ENCODE peak calls at places on chromosomes 7 and 10, in seven cellular contexts. R, A, M, Y, S, U and J are unnamed samples.

GRCh38 chr7:154591544-154591943 is 411.4 kb downstream of the PAXIP1 start:
- DNase-seq in R (no peak), A (peak; percentile 50), M (no peak), Y (peak; percentile 20), S (no peak), U (no peak), J (no peak)

GRCh38 chr7:135659159-135659837 is 3.0 kb upstream of the STMP1 start:
- DNase-seq in R (no peak), A (no peak), M (no peak), Y (no peak), S (no peak), U (no peak), J (no peak)

GRCh38 chr10:14186245-14186644 is 144.5 kb downstream of the FRMD4A start:
- DNase-seq in R (no peak), A (no peak), M (no peak), Y (no peak), S (no peak), U (no peak), J (no peak)

GRCh38 chr10:4704034-4704545 is 121.9 kb upstream of the AKR1E2 start:
- DNase-seq in R (no peak), A (no peak), M (peak; percentile 18), Y (peak; percentile 61), S (no peak), U (no peak), J (no peak)

GRCh38 chr10:45433716-45434469 is 59.9 kb downstream of the ALOX5 start:
- DNase-seq in R (no peak), A (no peak), M (no peak), Y (no peak), S (no peak), U (no peak), J (no peak)

GRCh38 chr7:127895814-127896280 is 135.4 kb downstream of the LRRC4 start:
- DNase-seq in R (no peak), A (no peak), M (no peak), Y (no peak), S (no peak), U (no peak), J (no peak)

GRCh38 chr7:26078437-26079362 is 73.3 kb upstream of the NFE2L3 start:
- DNase-seq in R (peak; percentile 41), A (peak; percentile 66), M (peak; percentile 78), Y (peak; percentile 35), S (peak; percentile 72), U (peak; percentile 90), J (no peak)

GRCh38 chr10:90862908-90863514 is 5.2 kb upstream of the HTR7 start:
- DNase-seq in R (no peak), A (no peak), M (peak; percentile 28), Y (no peak), S (no peak), U (no peak), J (no peak)

GRCh38 chr10:86300399-86300925 is 66.1 kb downstream of the GRID1 start:
- DNase-seq in R (no peak), A (no peak), M (no peak), Y (no peak), S (no peak), U (peak; percentile 11), J (peak; percentile 34)

GRCh38 chr10:97435211-97435610 is 9.2 kb downstream of the PGAM1 start:
- DNase-seq in R (no peak), A (no peak), M (no peak), Y (no peak), S (no peak), U (no peak), J (no peak)

GRCh38 chr10:5581670-5582566 is 57.2 kb downstream of the CALML3 start:
- DNase-seq in R (no peak), A (no peak), M (no peak), Y (no peak), S (peak; percentile 38), U (no peak), J (no peak)

GRCh38 chr10:131997366-131998049 is 15.8 kb upstream of the BNIP3 start:
- DNase-seq in R (peak; percentile 73), A (peak; percentile 91), M (peak; percentile 28), Y (peak; percentile 37), S (peak; percentile 87), U (peak; percentile 58), J (no peak)

GRCh38 chr7:28442540-28443420 is 30.5 kb downstream of the CREB5 start:
- DNase-seq in R (no peak), A (no peak), M (no peak), Y (no peak), S (no peak), U (no peak), J (no peak)

GRCh38 chr7:39465055-39465929 is 100.9 kb upstream of the YAE1 start:
- DNase-seq in R (peak; percentile 28), A (no peak), M (peak; percentile 39), Y (peak; percentile 21), S (no peak), U (peak; percentile 62), J (no peak)

GRCh38 chr10:104252349-104252748 is 2.3 kb upstream of the GSTO1 start:
- DNase-seq in R (no peak), A (no peak), M (no peak), Y (no peak), S (no peak), U (no peak), J (no peak)

GRCh38 chr7:47460251-47460989 is 121.5 kb downstream of the TNS3 start:
- DNase-seq in R (no peak), A (no peak), M (no peak), Y (no peak), S (peak; percentile 62), U (no peak), J (no peak)

GRCh38 chr7:265998-266850 is 23.7 kb upstream of the FOXL3 start:
- DNase-seq in R (no peak), A (peak; percentile 49), M (no peak), Y (no peak), S (no peak), U (no peak), J (no peak)

GRCh38 chr7:50307368-50308012 is 3.0 kb downstream of the IKZF1 start:
- DNase-seq in R (no peak), A (no peak), M (no peak), Y (no peak), S (no peak), U (no peak), J (no peak)

GRCh38 chr10:18608581-18608980 is 42.8 kb downstream of the NSUN6 start:
- DNase-seq in R (no peak), A (no peak), M (no peak), Y (no peak), S (no peak), U (no peak), J (no peak)

GRCh38 chr7:112495820-112496462 is 15.2 kb downstream of the LSMEM1 start:
- DNase-seq in R (peak; percentile 37), A (peak; percentile 55), M (peak; percentile 45), Y (peak; percentile 52), S (no peak), U (peak; percentile 60), J (no peak)

GRCh38 chr10:87850742-87851205 is 12.6 kb downstream of the KLLN start:
- DNase-seq in R (peak; percentile 61), A (peak; percentile 65), M (peak; percentile 63), Y (peak; percentile 67), S (peak; percentile 68), U (peak; percentile 80), J (no peak)

GRCh38 chr10:69728335-69728861 is 73.3 kb upstream of the COL13A1 start:
- DNase-seq in R (no peak), A (no peak), M (no peak), Y (no peak), S (no peak), U (peak; percentile 66), J (no peak)

GRCh38 chr10:124450010-124450782 is at the start of gene NKX1-2:
- DNase-seq in R (no peak), A (no peak), M (no peak), Y (no peak), S (no peak), U (peak; percentile 90), J (no peak)

GRCh38 chr7:25031007-25031406 is 51.0 kb upstream of the OSBPL3 start:
- DNase-seq in R (no peak), A (no peak), M (no peak), Y (no peak), S (no peak), U (no peak), J (no peak)

GRCh38 chr10:31709028-31709427 is 219.6 kb downstream of the ARHGAP12 start:
- DNase-seq in R (no peak), A (peak; percentile 60), M (no peak), Y (no peak), S (no peak), U (no peak), J (no peak)
- TF ChIP-seq CTCF in R (peak; percentile 21), A (peak; percentile 52), M (no peak), Y (peak; percentile 60), S (no peak), U (peak; percentile 39), J (peak; percentile 42)

GRCh38 chr10:73246783-73247508 is at the start of gene DNAJC9:
- DNase-seq in R (peak; percentile 98), A (peak; percentile 98), M (peak; percentile 91), Y (peak; percentile 95), S (peak; percentile 98), U (peak; percentile 96), J (peak; percentile 98)
- TF ChIP-seq CTCF in R (peak; percentile 7), A (no peak), M (peak; percentile 13), Y (no peak), S (no peak), U (peak; percentile 13), J (no peak)

DNA sequence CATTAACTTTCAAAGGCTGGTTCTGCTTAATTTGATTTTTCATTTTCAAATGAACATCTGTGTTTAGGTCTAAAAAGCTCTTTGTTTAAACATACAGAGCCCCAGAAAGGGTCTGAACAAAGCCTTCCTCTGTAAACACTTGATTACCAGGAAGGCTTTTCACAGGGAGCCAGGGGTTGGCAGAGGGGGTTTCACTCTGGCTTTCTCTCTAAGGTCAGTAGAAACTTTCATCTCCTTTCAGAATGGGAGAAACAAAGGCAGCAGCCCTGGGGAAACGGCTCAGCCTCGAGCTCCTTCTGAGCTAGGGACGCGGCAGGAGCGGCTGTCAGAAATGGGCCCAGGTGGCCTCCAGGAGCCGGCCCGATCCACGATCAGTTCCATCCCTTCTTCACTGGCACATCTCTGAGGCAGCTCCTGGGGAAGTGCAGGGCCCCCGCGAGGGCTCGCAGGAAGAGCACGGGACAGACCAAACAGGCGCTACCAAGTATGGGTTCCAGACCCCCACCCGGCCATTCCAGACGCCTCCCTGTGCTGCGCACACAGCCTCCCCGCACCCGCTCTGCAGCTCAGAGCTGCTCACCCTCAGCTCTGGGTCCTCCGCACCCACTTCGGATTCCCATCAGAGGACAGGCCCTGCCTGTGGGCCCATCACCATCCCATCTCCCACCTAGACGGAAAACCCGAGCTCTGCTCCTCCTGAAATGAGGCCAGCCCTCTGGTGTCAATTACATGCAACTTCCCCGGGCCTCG is 124.1 kb downstream of the MAD1L1 start:
- DNase-seq in R (no peak), A (no peak), M (no peak), Y (no peak), S (no peak), U (no peak), J (no peak)
- TF ChIP-seq CTCF in R (no peak), A (no peak), M (no peak), Y (no peak), S (no peak), U (no peak), J (no peak)

DNA sequence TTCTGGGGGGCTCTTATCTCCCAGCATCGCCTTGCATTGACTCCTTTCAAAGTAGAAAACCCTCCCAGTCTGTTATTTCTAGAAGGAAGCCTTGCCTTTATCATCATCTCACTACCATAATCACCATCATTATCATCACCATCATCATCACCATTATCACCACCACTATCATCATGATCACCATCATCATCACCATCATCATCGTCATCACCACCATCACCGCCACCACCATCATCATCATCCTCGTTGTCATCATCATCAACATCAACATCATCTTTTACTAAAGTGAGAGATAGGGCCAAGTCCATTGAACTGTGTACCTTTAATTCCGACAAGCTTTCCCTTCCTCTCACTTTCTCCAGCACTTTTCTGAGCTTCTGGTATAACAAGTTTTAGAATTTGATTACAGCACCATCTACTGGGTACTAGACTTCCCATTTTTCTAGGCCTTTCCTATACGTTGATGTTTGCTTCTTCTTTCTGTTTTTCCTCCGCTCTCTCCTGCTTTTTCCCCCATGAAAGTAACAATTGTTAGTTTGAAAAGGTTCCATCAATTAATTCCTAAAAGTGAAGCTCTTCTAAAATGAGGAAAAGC is 226.4 kb downstream of the BUB3 start:
- DNase-seq in R (no peak), A (no peak), M (peak; percentile 12), Y (no peak), S (no peak), U (no peak), J (no peak)
- TF ChIP-seq CTCF in R (no peak), A (no peak), M (peak; percentile 52), Y (peak; percentile 32), S (no peak), U (peak; percentile 48), J (peak; percentile 24)